ENCODE peak calls at places on chromosome 15, in five cellular contexts. U, S, G, K and E are unnamed samples.

GRCh38 chr15:65460948-65461347 is 38.2 kb upstream of the IGDCC4 start:
- DNase-seq in U (no peak), S (no peak), G (no peak), K (no peak), E (no peak)

GRCh38 chr15:69092159-69092558 is 68.3 kb upstream of the GLCE start:
- DNase-seq in U (no peak), S (no peak), G (no peak), K (no peak), E (no peak)

GRCh38 chr15:64014995-64015394 is 31.3 kb downstream of the DAPK2 start:
- DNase-seq in U (no peak), S (no peak), G (no peak), K (peak; percentile 83), E (no peak)

GRCh38 chr15:52805351-52806283 is 15.5 kb upstream of the ONECUT1 start:
- DNase-seq in U (no peak), S (no peak), G (no peak), K (no peak), E (no peak)

GRCh38 chr15:65044724-65045481 is at the start of gene SLC51B:
- DNase-seq in U (no peak), S (no peak), G (peak; percentile 56), K (peak; percentile 61), E (no peak)

GRCh38 chr15:68783226-68784054 is 37.3 kb downstream of the ANP32A start:
- DNase-seq in U (no peak), S (peak; percentile 59), G (peak; percentile 50), K (peak; percentile 77), E (peak; percentile 58)

GRCh38 chr15:75620043-75620775 is 5.3 kb downstream of the SNUPN start:
- DNase-seq in U (no peak), S (no peak), G (no peak), K (peak; percentile 27), E (no peak)

GRCh38 chr15:90106522-90107117 is 4.4 kb upstream of the IDH2 start:
- DNase-seq in U (peak; percentile 43), S (no peak), G (peak; percentile 79), K (no peak), E (no peak)

GRCh38 chr15:34652726-34653033 is 69.2 kb upstream of the GOLGA8B start:
- DNase-seq in U (no peak), S (no peak), G (no peak), K (no peak), E (no peak)

GRCh38 chr15:90000175-90000923 is 775 bp upstream of the ZNF710 start:
- DNase-seq in U (no peak), S (peak; percentile 73), G (no peak), K (no peak), E (no peak)

GRCh38 chr15:77862651-77863104 is 214.8 kb downstream of the TBC1D2B start:
- DNase-seq in U (no peak), S (peak; percentile 66), G (no peak), K (no peak), E (no peak)

GRCh38 chr15:63891763-63892123 is 58.0 kb upstream of the HERC1 start:
- DNase-seq in U (no peak), S (peak; percentile 12), G (no peak), K (no peak), E (no peak)

GRCh38 chr15:67331676-67332075 is 77.1 kb downstream of the IQCH start:
- DNase-seq in U (no peak), S (no peak), G (peak; percentile 13), K (no peak), E (no peak)

GRCh38 chr15:85128636-85129035 is 147.0 kb downstream of the PDE8A start:
- DNase-seq in U (no peak), S (no peak), G (no peak), K (no peak), E (no peak)

GRCh38 chr15:59917504-59918157 is 86.5 kb upstream of the FOXB1 start:
- DNase-seq in U (no peak), S (no peak), G (peak; percentile 82), K (peak; percentile 72), E (no peak)

GRCh38 chr15:62920569-62921502 is 121.7 kb upstream of the TPM1 start:
- DNase-seq in U (no peak), S (no peak), G (no peak), K (no peak), E (no peak)

GRCh38 chr15:72231847-72232461 is 964 bp upstream of the PKM start:
- DNase-seq in U (no peak), S (no peak), G (peak; percentile 9), K (peak; percentile 45), E (no peak)

GRCh38 chr15:85592148-85592547 is 202.6 kb downstream of the KLHL25 start:
- DNase-seq in U (no peak), S (no peak), G (no peak), K (no peak), E (no peak)

GRCh38 chr15:36941798-36942197 is 158.6 kb downstream of the MEIS2 start:
- DNase-seq in U (no peak), S (no peak), G (no peak), K (no peak), E (no peak)

GRCh38 chr15:78446551-78446950 is 8.5 kb downstream of the IREB2 start:
- DNase-seq in U (no peak), S (no peak), G (no peak), K (no peak), E (no peak)

GRCh38 chr15:25022233-25022632 is 67.4 kb downstream of the SNRPN start:
- DNase-seq in U (no peak), S (no peak), G (no peak), K (no peak), E (no peak)

GRCh38 chr15:99090938-99091337 is 13.9 kb upstream of the SYNM start:
- DNase-seq in U (no peak), S (no peak), G (no peak), K (no peak), E (no peak)

GRCh38 chr15:65870889-65871533 is 1.7 kb downstream of the RAB11A start:
- DNase-seq in U (no peak), S (no peak), G (no peak), K (no peak), E (no peak)

GRCh38 chr15:36579792-36580431 is 486 bp downstream of the CDIN1 start:
- DNase-seq in U (peak; percentile 48), S (peak; percentile 68), G (no peak), K (peak; percentile 27), E (no peak)

GRCh38 chr15:69974321-69974720 is 123.4 kb downstream of the TLE3 start:
- DNase-seq in U (no peak), S (no peak), G (no peak), K (no peak), E (no peak)

GRCh38 chr15:38553071-38553470 is 11.5 kb downstream of the RASGRP1 start:
- DNase-seq in U (no peak), S (no peak), G (no peak), K (no peak), E (no peak)

GRCh38 chr15:57772223-57772957 is 65.9 kb downstream of the POLR2M start:
- DNase-seq in U (no peak), S (no peak), G (no peak), K (no peak), E (no peak)

GRCh38 chr15:40238481-40238926 is 359 bp upstream of the PAK6 start:
- DNase-seq in U (peak; percentile 26), S (no peak), G (no peak), K (peak; percentile 20), E (no peak)

GRCh38 chr15:54354341-54354740 is 376.1 kb downstream of the UNC13C start:
- DNase-seq in U (no peak), S (no peak), G (no peak), K (no peak), E (no peak)

GRCh38 chr15:33565099-33565498 is 254.3 kb downstream of the RYR3 start:
- DNase-seq in U (no peak), S (no peak), G (no peak), K (no peak), E (no peak)

GRCh38 chr15:98551936-98552562 is 96.3 kb upstream of the IGF1R start:
- DNase-seq in U (no peak), S (no peak), G (no peak), K (no peak), E (no peak)

GRCh38 chr15:70034596-70034995 is 63.1 kb downstream of the TLE3 start:
- DNase-seq in U (no peak), S (peak; percentile 53), G (no peak), K (no peak), E (no peak)

GRCh38 chr15:22989576-22990477 is 9.7 kb upstream of the CYFIP1 start:
- DNase-seq in U (no peak), S (no peak), G (no peak), K (peak; percentile 47), E (peak; percentile 56)

GRCh38 chr15:29568840-29569532 is 253.3 kb downstream of the TJP1 start:
- DNase-seq in U (no peak), S (no peak), G (peak; percentile 64), K (no peak), E (no peak)

GRCh38 chr15:25801586-25802284 is 61.4 kb downstream of the ATP10A start:
- DNase-seq in U (no peak), S (peak; percentile 91), G (no peak), K (no peak), E (peak; percentile 65)

DNA sequence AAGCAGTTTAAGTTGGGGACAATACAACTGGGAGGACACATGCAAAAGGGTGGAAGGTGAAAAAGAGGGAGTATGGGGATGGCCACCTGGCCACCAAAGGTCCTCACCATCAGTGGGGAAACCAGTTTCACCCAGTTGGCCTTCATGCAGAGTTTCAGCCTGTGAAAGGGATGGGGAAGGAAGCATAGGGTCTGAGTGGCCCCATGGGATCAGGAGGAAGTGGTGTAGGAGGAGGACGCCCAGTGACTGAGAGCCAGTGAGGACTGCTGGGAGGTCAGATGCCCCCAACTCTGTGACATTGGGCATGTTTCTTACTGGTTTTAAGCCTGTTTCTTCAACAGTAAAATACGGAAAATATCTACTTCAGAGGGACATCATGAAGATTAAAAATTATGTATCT is 16.3 kb downstream of the BCL2A1 start:
- DNase-seq in U (no peak), S (no peak), G (no peak), K (no peak), E (no peak)
- H3K27ac ChIP-seq in U (no peak overlapping the region), S (no peak overlapping the region), G (no peak overlapping the region), K (no peak overlapping the region), E (no peak overlapping the region)

GRCh38 chr15:48823237-48823636 is 12.4 kb upstream of the CEP152 start:
- DNase-seq in U (no peak), S (no peak), G (no peak), K (no peak), E (no peak)
- TF ChIP-seq CTCF in U (no peak), S (no peak), G (no peak), K (no peak), E (no peak)

GRCh38 chr15:96363692-96364091 is 33.2 kb downstream of the NR2F2 start:
- DNase-seq in U (no peak), S (no peak), G (no peak), K (no peak), E (no peak)

GRCh38 chr15:96362759-96363678 is 32.5 kb downstream of the NR2F2 start:
- DNase-seq in U (no peak), S (no peak), G (no peak), K (peak; percentile 46), E (no peak)

GRCh38 chr15:96361309-96362000 is 31.0 kb downstream of the NR2F2 start:
- DNase-seq in U (no peak), S (no peak), G (no peak), K (no peak), E (no peak)

GRCh38 chr15:96360581-96361308 is 30.2 kb downstream of the NR2F2 start:
- DNase-seq in U (no peak), S (no peak), G (no peak), K (peak; percentile 49), E (no peak)

GRCh38 chr15:96362001-96362758 is 31.7 kb downstream of the NR2F2 start:
- DNase-seq in U (no peak), S (no peak), G (no peak), K (no peak), E (no peak)
- H3K4me3 ChIP-seq in U (no peak overlapping the region), S (no peak overlapping the region), G (no peak overlapping the region), K (peak overlapping the region; percentile 68), E (no peak overlapping the region)

GRCh38 chr15:41811432-41812195 is 16.3 kb upstream of the JMJD7 start:
- DNase-seq in U (peak; percentile 82), S (peak; percentile 90), G (peak; percentile 91), K (peak; percentile 89), E (peak; percentile 84)
- H3K27ac ChIP-seq in U (peak overlapping the region; percentile 83), S (no peak overlapping the region), G (peak overlapping the region; percentile 51), K (no peak overlapping the region), E (no peak overlapping the region)